ENCODE peak calls at places on chromosomes 12 and 14, in five cellular contexts. H is activated T-helper 1 cell treated with anti-CD3 and anti-CD28 coated beads, Interleukin-12 subunit alpha, Interleukin-12 subunit beta, Interleukin-2, Interleukin-4 antibody, amounts not matched to agents 30 ng/mL and 10 ng/mL and 1 ng/mL, durations not matched to agents 14 hours and 24 hours and 36 hours; B is NCI-H345; Z is activated T-helper 9 cell treated with anti-CD3 and anti-CD28 coated beads, Interleukin-2, amount 50 U/mL, for 16 hours; K is fibroblast of pulmonary artery. U is an unnamed sample.

GRCh38 chr14:60648169-60648933 is 926 bp downstream of the SIX1 start:
- DNase-seq in B (peak; percentile 38), H (no peak), Z (no peak), K (no peak), U (peak; percentile 42)

GRCh38 chr12:106131671-106132070 is 7.1 kb downstream of the NUAK1 start:
- DNase-seq in K (peak; percentile 54), H (no peak), Z (no peak), B (no peak), U (no peak)

GRCh38 chr14:68786491-68787234 is 6.2 kb downstream of the ZFP36L1 start:
- DNase-seq in Z (no peak), H (no peak), K (peak; percentile 92), B (no peak), U (no peak)

GRCh38 chr14:59176764-59177163 is 11.7 kb upstream of the DAAM1 start:
- DNase-seq in Z (no peak), H (no peak), B (no peak), K (no peak), U (no peak)

GRCh38 chr12:51863921-51864700 is 15.6 kb upstream of the FIGNL2 start:
- DNase-seq in H (no peak), Z (no peak), B (no peak), K (no peak), U (peak; percentile 56)

GRCh38 chr14:67694791-67695393 is 672 bp downstream of the RDH11 start:
- DNase-seq in K (peak; percentile 92), H (peak; percentile 72), Z (peak; percentile 55), B (peak; percentile 89), U (peak; percentile 85)

GRCh38 chr12:116125981-116126566 is 151.4 kb downstream of the MED13L start:
- DNase-seq in B (no peak), H (no peak), Z (no peak), K (no peak), U (no peak)

GRCh38 chr14:28681681-28682080 is 84.9 kb upstream of the FOXG1 start:
- DNase-seq in K (no peak), Z (no peak), H (no peak), B (no peak), U (no peak)

GRCh38 chr12:70983692-70984091 is 63.2 kb upstream of the PTPRR start:
- DNase-seq in Z (no peak), H (no peak), K (peak; percentile 31), B (no peak), U (no peak)

GRCh38 chr12:76927170-76927784 is 48.5 kb upstream of the CSRP2 start:
- DNase-seq in K (peak; percentile 56), B (no peak), Z (no peak), H (no peak), U (peak; percentile 84)

GRCh38 chr12:9742665-9743064 is 9.8 kb upstream of the CLECL1 start:
- DNase-seq in H (peak; percentile 27), Z (no peak), K (no peak), B (no peak), U (no peak)

GRCh38 chr14:75022655-75023054 is 19.9 kb downstream of the EIF2B2 start:
- DNase-seq in B (peak; percentile 8), H (no peak), K (peak; percentile 20), Z (no peak), U (peak; percentile 39)

GRCh38 chr14:53462931-53463778 is 310.0 kb upstream of the DDHD1 start:
- DNase-seq in B (no peak), K (no peak), Z (no peak), H (no peak), U (no peak)

GRCh38 chr14:71061458-71061857 is 154.2 kb downstream of the PCNX1 start:
- DNase-seq in Z (no peak), B (no peak), H (no peak), K (peak; percentile 33), U (no peak)

GRCh38 chr12:25130741-25131188 is 64.2 kb downstream of the DNAI7 start:
- DNase-seq in H (no peak), K (peak; percentile 66), Z (no peak), B (peak; percentile 46), U (peak; percentile 68)

GRCh38 chr14:100590726-100591452 is 3.7 kb upstream of the BEGAIN start:
- DNase-seq in K (no peak), H (no peak), B (no peak), Z (no peak), U (no peak)

GRCh38 chr12:43976027-43976426 is 140.1 kb downstream of the TMEM117 start:
- DNase-seq in B (no peak), Z (no peak), K (peak; percentile 36), H (no peak), U (no peak)

GRCh38 chr12:95277139-95277538 is 59.5 kb downstream of the VEZT start:
- DNase-seq in K (peak; percentile 86), B (no peak), H (no peak), Z (no peak), U (peak; percentile 39)

GRCh38 chr14:103897075-103897947 is 30.9 kb upstream of the TDRD9 start:
- DNase-seq in K (no peak), B (no peak), Z (no peak), H (no peak), U (no peak)

GRCh38 chr14:50018236-50019210 is 97.8 kb downstream of the VCPKMT start:
- DNase-seq in B (no peak), Z (no peak), H (no peak), K (no peak), U (no peak)

GRCh38 chr12:44875954-44876553 is at the start of gene NELL2:
- DNase-seq in Z (peak; percentile 58), B (no peak), H (peak; percentile 43), K (peak; percentile 10), U (peak; percentile 96)

GRCh38 chr12:92759634-92760268 is 57.0 kb downstream of the PLEKHG7 start:
- DNase-seq in H (no peak), K (peak; percentile 93), B (no peak), Z (no peak), U (peak; percentile 72)

GRCh38 chr12:111209779-111210178 is 159.1 kb downstream of the PHETA1 start:
- DNase-seq in B (no peak), Z (no peak), H (no peak), K (no peak), U (no peak)